ENCODE peak calls at places on chromosomes 11 and 22, in nine cellular contexts. One of them, this sample, is unnamed.

GRCh38 chr11:7612661-7613393 is 60.5 kb downstream of the CYB5R2 start:
- DNase-seq in left cardiac atrium: no peak
- DNase-seq in NCI-H1105 treated with DMSO at 0.1 percent for 48 hours: no peak
- DNase-seq in KBM-7: no peak
- DNase-seq in naive thymus-derived CD8-positive, alpha-beta T cell: no peak
- DNase-seq in T47D: peak; percentile 70
- DNase-seq in dermis microvascular lymphatic vessel endothelial cell: no peak
- DNase-seq in posterior cingulate gyrus: no peak
- DNase-seq in astrocyte of the spinal cord: no peak
- DNase-seq in this sample: no peak

GRCh38 chr22:39287076-39287743 is 32.2 kb downstream of the RPL3 start:
- DNase-seq in NCI-H1105 treated with DMSO at 0.1 percent for 48 hours: no peak
- DNase-seq in posterior cingulate gyrus: no peak
- DNase-seq in dermis microvascular lymphatic vessel endothelial cell: no peak
- DNase-seq in left cardiac atrium: no peak
- DNase-seq in astrocyte of the spinal cord: no peak
- DNase-seq in naive thymus-derived CD8-positive, alpha-beta T cell: no peak
- DNase-seq in KBM-7: peak; percentile 75
- DNase-seq in T47D: no peak
- DNase-seq in this sample: no peak

GRCh38 chr11:38019072-38019775 is 1421.2 kb upstream of the RAG2 start:
- DNase-seq in dermis microvascular lymphatic vessel endothelial cell: no peak
- DNase-seq in KBM-7: no peak
- DNase-seq in astrocyte of the spinal cord: peak; percentile 32
- DNase-seq in T47D: peak; percentile 36
- DNase-seq in naive thymus-derived CD8-positive, alpha-beta T cell: no peak
- DNase-seq in left cardiac atrium: no peak
- DNase-seq in posterior cingulate gyrus: no peak
- DNase-seq in NCI-H1105 treated with DMSO at 0.1 percent for 48 hours: no peak
- DNase-seq in this sample: no peak

GRCh38 chr22:36086170-36086490 is 57.5 kb upstream of the RBFOX2 start:
- DNase-seq in left cardiac atrium: no peak
- DNase-seq in NCI-H1105 treated with DMSO at 0.1 percent for 48 hours: no peak
- DNase-seq in T47D: no peak
- DNase-seq in dermis microvascular lymphatic vessel endothelial cell: no peak
- DNase-seq in astrocyte of the spinal cord: no peak
- DNase-seq in KBM-7: no peak
- DNase-seq in posterior cingulate gyrus: no peak
- DNase-seq in naive thymus-derived CD8-positive, alpha-beta T cell: no peak
- DNase-seq in this sample: no peak

GRCh38 chr11:126083829-126084607 is 21.4 kb upstream of the CDON start:
- DNase-seq in left cardiac atrium: no peak
- DNase-seq in astrocyte of the spinal cord: no peak
- DNase-seq in NCI-H1105 treated with DMSO at 0.1 percent for 48 hours: peak; percentile 80
- DNase-seq in KBM-7: no peak
- DNase-seq in dermis microvascular lymphatic vessel endothelial cell: no peak
- DNase-seq in T47D: no peak
- DNase-seq in naive thymus-derived CD8-positive, alpha-beta T cell: peak; percentile 18
- DNase-seq in posterior cingulate gyrus: no peak
- DNase-seq in this sample: no peak

GRCh38 chr11:93589347-93589746 is 46.2 kb upstream of the SMCO4 start:
- DNase-seq in posterior cingulate gyrus: no peak
- DNase-seq in KBM-7: no peak
- DNase-seq in T47D: no peak
- DNase-seq in NCI-H1105 treated with DMSO at 0.1 percent for 48 hours: no peak
- DNase-seq in astrocyte of the spinal cord: no peak
- DNase-seq in left cardiac atrium: no peak
- DNase-seq in dermis microvascular lymphatic vessel endothelial cell: no peak
- DNase-seq in naive thymus-derived CD8-positive, alpha-beta T cell: no peak
- DNase-seq in this sample: no peak

GRCh38 chr11:73414977-73415492 is 38.8 kb downstream of the RELT start:
- DNase-seq in T47D: no peak
- DNase-seq in dermis microvascular lymphatic vessel endothelial cell: no peak
- DNase-seq in NCI-H1105 treated with DMSO at 0.1 percent for 48 hours: no peak
- DNase-seq in left cardiac atrium: no peak
- DNase-seq in KBM-7: peak; percentile 60
- DNase-seq in astrocyte of the spinal cord: peak; percentile 62
- DNase-seq in posterior cingulate gyrus: no peak
- DNase-seq in naive thymus-derived CD8-positive, alpha-beta T cell: no peak
- DNase-seq in this sample: no peak

GRCh38 chr11:405323-405975 is 9.3 kb downstream of the SIGIRR start:
- DNase-seq in T47D: peak; percentile 23
- DNase-seq in astrocyte of the spinal cord: no peak
- DNase-seq in dermis microvascular lymphatic vessel endothelial cell: no peak
- DNase-seq in left cardiac atrium: peak; percentile 68
- DNase-seq in naive thymus-derived CD8-positive, alpha-beta T cell: no peak
- DNase-seq in posterior cingulate gyrus: peak; percentile 68
- DNase-seq in NCI-H1105 treated with DMSO at 0.1 percent for 48 hours: no peak
- DNase-seq in KBM-7: no peak
- DNase-seq in this sample: no peak

GRCh38 chr22:35835267-35835997 is 117.8 kb downstream of the APOL5 start:
- DNase-seq in astrocyte of the spinal cord: no peak
- DNase-seq in T47D: no peak
- DNase-seq in dermis microvascular lymphatic vessel endothelial cell: no peak
- DNase-seq in KBM-7: no peak
- DNase-seq in NCI-H1105 treated with DMSO at 0.1 percent for 48 hours: no peak
- DNase-seq in naive thymus-derived CD8-positive, alpha-beta T cell: no peak
- DNase-seq in posterior cingulate gyrus: no peak
- DNase-seq in left cardiac atrium: no peak
- DNase-seq in this sample: no peak

GRCh38 chr11:79413258-79413657 is 27.6 kb downstream of the TENM4 start:
- DNase-seq in posterior cingulate gyrus: no peak
- DNase-seq in NCI-H1105 treated with DMSO at 0.1 percent for 48 hours: peak; percentile 37
- DNase-seq in KBM-7: no peak
- DNase-seq in left cardiac atrium: peak; percentile 79
- DNase-seq in dermis microvascular lymphatic vessel endothelial cell: no peak
- DNase-seq in astrocyte of the spinal cord: peak; percentile 92
- DNase-seq in T47D: peak; percentile 17
- DNase-seq in naive thymus-derived CD8-positive, alpha-beta T cell: no peak
- DNase-seq in this sample: no peak

GRCh38 chr11:118679483-118679882 is at the start of gene TREH:
- DNase-seq in naive thymus-derived CD8-positive, alpha-beta T cell: no peak
- DNase-seq in left cardiac atrium: no peak
- DNase-seq in dermis microvascular lymphatic vessel endothelial cell: no peak
- DNase-seq in T47D: peak; percentile 75
- DNase-seq in astrocyte of the spinal cord: no peak
- DNase-seq in posterior cingulate gyrus: peak; percentile 28
- DNase-seq in NCI-H1105 treated with DMSO at 0.1 percent for 48 hours: no peak
- DNase-seq in KBM-7: no peak
- DNase-seq in this sample: no peak

GRCh38 chr11:27238811-27239210 is 124.2 kb downstream of the CCDC34 start:
- DNase-seq in left cardiac atrium: no peak
- DNase-seq in T47D: no peak
- DNase-seq in posterior cingulate gyrus: no peak
- DNase-seq in astrocyte of the spinal cord: no peak
- DNase-seq in KBM-7: no peak
- DNase-seq in naive thymus-derived CD8-positive, alpha-beta T cell: no peak
- DNase-seq in dermis microvascular lymphatic vessel endothelial cell: no peak
- DNase-seq in NCI-H1105 treated with DMSO at 0.1 percent for 48 hours: no peak
- DNase-seq in this sample: no peak

This sample was measured in GF-D8.